ENCODE peak calls at places on chromosome X, in four cellular contexts. Q, L, F and S are unnamed samples.

GRCh38 chrX:44202596-44202995 is 140.9 kb downstream of the EFHC2 start:
- DNase-seq in Q (no peak), L (no peak), F (no peak), S (no peak)

GRCh38 chrX:40394302-40394701 is 186.5 kb upstream of the ATP6AP2 start:
- DNase-seq in Q (no peak), L (no peak), F (no peak), S (no peak)

GRCh38 chrX:143094501-143095110 is 68.9 kb downstream of the SPANXN4 start:
- DNase-seq in Q (no peak), L (no peak), F (no peak), S (no peak)

GRCh38 chrX:49246541-49246940 is 11.3 kb downstream of the CCDC22 start:
- DNase-seq in Q (no peak), L (no peak), F (no peak), S (no peak)

GRCh38 chrX:2342878-2343277 is 157.9 kb downstream of the DHRSX start:
- DNase-seq in Q (no peak), L (no peak), F (no peak), S (no peak)

GRCh38 chrX:74419861-74420193 is 1.5 kb upstream of the SLC16A2 start:
- DNase-seq in Q (no peak), L (no peak), F (no peak), S (no peak)

GRCh38 chrX:39907964-39908616 is 189.7 kb downstream of the BCOR start:
- DNase-seq in Q (no peak), L (peak), F (no peak), S (peak)

GRCh38 chrX:1427756-1428155 is 25.0 kb downstream of the ASMTL start:
- DNase-seq in Q (no peak), L (no peak), F (no peak), S (no peak)

GRCh38 chrX:135629342-135629741 is 84.1 kb upstream of the CT45A1 start:
- DNase-seq in Q (no peak), L (no peak), F (no peak), S (no peak)

GRCh38 chrX:103330601-103331397 is 760 bp downstream of the TCEAL7 start:
- DNase-seq in Q (no peak), L (no peak), F (no peak), S (no peak)

GRCh38 chrX:65924938-65925507 is 114.9 kb downstream of the VSIG4 start:
- DNase-seq in Q (no peak), L (no peak), F (no peak), S (no peak)

GRCh38 chrX:79081895-79082512 is 62.5 kb upstream of the GPR174 start:
- DNase-seq in Q (peak), L (peak), F (peak), S (peak)

GRCh38 chrX:34379891-34380290 is 247.8 kb upstream of the FAM47A start:
- DNase-seq in Q (no peak), L (no peak), F (no peak), S (no peak)

GRCh38 chrX:103253608-103254007 is 1.3 kb downstream of the TCEAL8 start:
- DNase-seq in Q (no peak), L (no peak), F (no peak), S (no peak)

GRCh38 chrX:104419211-104419610 is 146.8 kb upstream of the IL1RAPL2 start:
- DNase-seq in Q (no peak), L (no peak), F (no peak), S (no peak)

GRCh38 chrX:136386821-136387220 is 86.1 kb downstream of the ADGRG4 start:
- DNase-seq in Q (no peak), L (no peak), F (no peak), S (no peak)

GRCh38 chrX:119427024-119427794 is 28.1 kb downstream of the SLC25A43 start:
- DNase-seq in Q (peak), L (no peak), F (no peak), S (no peak)

GRCh38 chrX:36856849-36857248 is 151.3 kb upstream of the FAM47C start:
- DNase-seq in Q (no peak), L (no peak), F (no peak), S (no peak)

GRCh38 chrX:17527932-17528331 is 152.9 kb downstream of the NHS start:
- DNase-seq in Q (no peak), L (no peak), F (no peak), S (no peak)

GRCh38 chrX:24465524-24465850 is 401 bp downstream of the PDK3 start:
- DNase-seq in Q (no peak), L (no peak), F (no peak), S (no peak)

GRCh38 chrX:41335590-41336331 is 1.8 kb downstream of the DDX3X start:
- DNase-seq in Q (peak), L (no peak), F (no peak), S (no peak)